ENCODE peak calls at places on chromosomes 6 and 20, in nine cellular contexts. T is GM13976, H is ovary, V is cardiac muscle cell, P is MCF 10A, C is progenitor cell of endocrine pancreas, Q is prostate gland, E is GM12865, L is ascending aorta. F is an unnamed sample.

GRCh38 chr6:1971612-1972011 is 273.8 kb downstream of the GMDS start:
- DNase-seq in Q (no peak), H (no peak), C (no peak), V (peak; percentile 14), L (no peak), T (no peak), P (no peak), E (no peak), F (no peak)

GRCh38 chr6:17577059-17577458 is 23.0 kb upstream of the FAM8A1 start:
- DNase-seq in T (no peak), P (no peak), C (no peak), L (no peak), E (no peak), H (no peak), V (no peak), Q (no peak), F (no peak)

GRCh38 chr6:286681-287499 is 5.4 kb upstream of the DUSP22 start:
- DNase-seq in V (no peak), C (no peak), T (peak; percentile 57), Q (no peak), L (no peak), P (no peak), H (no peak), E (peak; percentile 68), F (peak; percentile 54)

GRCh38 chr6:29414588-29414987 is at the start of gene OR12D1:
- DNase-seq in T (no peak), V (no peak), L (no peak), Q (no peak), E (no peak), P (peak; percentile 40), C (no peak), H (no peak), F (no peak)

GRCh38 chr20:35506872-35507638 is 22.4 kb downstream of the C20orf173 start:
- DNase-seq in H (no peak), T (no peak), P (no peak), Q (no peak), L (no peak), V (no peak), E (peak; percentile 11), C (no peak), F (no peak)

GRCh38 chr6:156183678-156184077 is 593.5 kb upstream of the ARID1B start:
- DNase-seq in Q (no peak), L (no peak), T (no peak), V (no peak), E (no peak), H (no peak), C (no peak), P (no peak), F (no peak)

GRCh38 chr20:32040142-32040953 is 11.7 kb upstream of the HCK start:
- DNase-seq in H (no peak), E (peak; percentile 55), L (no peak), V (peak; percentile 60), P (no peak), Q (peak; percentile 53), T (peak; percentile 62), C (no peak), F (peak; percentile 77)

GRCh38 chr6:112357801-112358200 is 10.7 kb downstream of the RFPL4B start:
- DNase-seq in P (peak; percentile 3), E (no peak), Q (no peak), L (no peak), V (no peak), H (no peak), T (no peak), C (no peak), F (no peak)

GRCh38 chr20:26169506-26169905 is 472.9 kb upstream of the ZNF337 start:
- DNase-seq in Q (no peak), L (no peak), V (no peak), H (no peak), P (no peak), E (no peak), T (no peak), C (no peak), F (no peak)

GRCh38 chr6:105898286-105898685 is 187.8 kb upstream of the PRDM1 start:
- DNase-seq in P (peak; percentile 22), Q (no peak), V (no peak), L (no peak), E (peak; percentile 73), H (no peak), C (no peak), T (no peak), F (no peak)

GRCh38 chr6:149452062-149452939 is 32.5 kb downstream of the ZC3H12D start:
- DNase-seq in V (no peak), E (no peak), H (no peak), L (no peak), P (no peak), C (no peak), T (no peak), Q (no peak), F (no peak)

GRCh38 chr6:155614606-155615005 is 159.0 kb upstream of the NOX3 start:
- DNase-seq in P (no peak), Q (no peak), H (no peak), E (no peak), L (no peak), T (no peak), C (no peak), V (no peak), F (no peak)

GRCh38 chr6:156916108-156916801 is 139.1 kb downstream of the ARID1B start:
- DNase-seq in Q (no peak), V (no peak), T (no peak), E (peak; percentile 64), P (no peak), L (no peak), H (no peak), C (no peak), F (no peak)

GRCh38 chr6:158803733-158804143 is 15.4 kb downstream of the EZR start:
- DNase-seq in P (no peak), V (no peak), C (no peak), L (no peak), T (peak; percentile 58), H (no peak), E (peak; percentile 83), Q (peak; percentile 63), F (no peak)

GRCh38 chr6:42368156-42368555 is 83.6 kb downstream of the TRERF1 start:
- DNase-seq in T (peak; percentile 59), P (no peak), V (no peak), L (no peak), E (peak; percentile 71), H (no peak), C (no peak), Q (no peak), F (no peak)

GRCh38 chr6:73675466-73676098 is 20.4 kb upstream of the CD109 start:
- DNase-seq in E (peak; percentile 80), P (peak; percentile 90), L (no peak), T (peak; percentile 66), V (peak; percentile 85), H (peak; percentile 36), Q (peak; percentile 80), C (peak; percentile 72), F (peak; percentile 20)

GRCh38 chr6:4647414-4648365 is 128.5 kb upstream of the CDYL start:
- DNase-seq in T (no peak), L (peak; percentile 18), V (peak; percentile 89), P (peak; percentile 79), E (peak; percentile 5), C (peak; percentile 61), Q (peak; percentile 61), H (peak; percentile 78), F (no peak)

DNA sequence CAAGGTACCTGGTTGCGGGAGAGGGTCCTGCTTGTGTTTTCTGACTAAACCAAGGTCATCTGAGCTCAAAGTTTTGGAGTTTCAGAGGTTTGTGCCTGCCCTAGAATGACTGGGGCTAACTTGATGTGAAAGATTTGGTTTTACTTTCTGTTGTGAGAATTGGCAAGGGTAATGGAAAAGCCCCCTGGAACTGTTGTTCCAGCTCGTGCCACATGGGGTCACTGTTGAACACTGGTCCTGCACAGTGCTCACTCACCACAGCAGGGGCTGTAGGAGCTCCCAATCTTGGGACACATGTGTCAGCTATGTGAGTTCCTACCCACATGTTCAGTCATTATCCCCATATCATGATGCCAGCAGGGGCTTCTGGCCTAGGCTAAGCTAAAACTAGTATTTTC is 6.5 kb downstream of the TGM6 start:
- DNase-seq in Q (no peak), C (peak; percentile 46), H (no peak), E (peak; percentile 76), P (peak; percentile 56), T (peak; percentile 72), V (peak; percentile 45), L (no peak), F (no peak)
- TF ChIP-seq CTCF in Q (no peak), C (peak; percentile 60), H (no peak), E (peak; percentile 57), P (peak; percentile 31), T (peak; percentile 49), V (peak; percentile 29), L (no peak), F (no peak)

DNA sequence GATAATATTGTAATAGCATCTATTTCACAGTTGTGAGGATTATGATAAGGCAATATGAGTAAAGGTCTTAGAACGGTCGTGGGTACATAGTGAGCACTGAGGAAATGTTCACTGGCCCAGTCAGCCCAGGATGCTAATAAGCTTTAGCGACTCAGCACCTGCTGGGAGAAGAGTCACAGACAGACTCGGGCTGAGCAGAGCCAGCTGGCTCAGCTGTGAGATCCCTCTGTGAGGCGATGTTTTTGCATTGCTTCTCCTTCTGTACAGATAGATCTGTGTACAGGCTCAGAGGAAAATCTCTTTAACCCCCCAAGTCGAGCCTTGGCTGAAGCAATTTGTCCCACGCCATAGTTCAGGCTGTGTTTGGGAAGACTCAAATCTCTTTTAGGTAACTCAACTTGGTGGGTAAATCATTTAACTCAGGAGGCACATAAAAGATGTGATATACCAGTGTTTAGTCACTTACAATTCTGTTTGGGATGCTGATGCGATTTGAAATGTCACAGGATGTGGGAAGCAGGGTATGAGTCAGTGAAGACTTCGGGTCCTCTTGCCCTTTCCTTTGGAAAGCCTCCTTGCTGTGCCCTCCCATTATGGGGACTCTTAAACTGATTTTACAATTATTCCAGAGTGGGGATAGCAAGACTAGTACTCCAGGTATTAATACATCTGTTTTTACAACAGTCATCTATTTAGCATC is 53.1 kb downstream of the PHACTR1 start:
- DNase-seq in T (no peak), Q (no peak), H (no peak), E (no peak), L (no peak), V (no peak), C (no peak), P (no peak), F (no peak)
- TF ChIP-seq CTCF in T (no peak), Q (no peak), H (no peak), E (no peak), L (no peak), V (no peak), C (no peak), P (no peak), F (no peak)

DNA sequence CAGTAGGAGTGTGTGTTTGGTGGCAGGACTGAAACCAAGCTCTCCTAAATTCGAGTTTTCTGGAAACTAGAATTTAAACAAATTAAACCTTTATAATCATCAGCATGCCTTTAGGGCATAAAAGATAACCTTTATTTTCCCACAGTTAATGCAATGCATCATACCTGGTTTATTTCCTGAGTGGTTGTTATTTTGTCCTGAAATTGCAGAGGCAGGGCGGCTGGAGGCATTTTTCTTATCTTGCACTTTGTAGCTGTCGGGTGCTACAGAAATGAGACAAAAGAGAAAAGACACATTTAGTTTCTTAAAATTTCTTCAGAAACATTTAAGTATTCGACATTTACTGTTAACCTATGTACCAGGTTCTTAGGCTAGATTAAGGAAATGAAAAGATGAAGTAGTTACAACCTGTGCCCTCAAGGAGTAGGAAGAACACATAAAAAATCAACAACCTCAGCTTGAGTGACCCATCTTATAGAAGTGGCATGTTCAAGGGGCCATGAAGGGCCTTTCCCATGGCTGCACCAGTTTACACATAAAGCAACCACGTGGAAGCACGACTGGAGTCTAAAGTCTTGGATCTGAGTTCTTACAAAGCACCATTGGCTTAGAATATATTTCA is 128.6 kb downstream of the MAP7 start:
- DNase-seq in E (no peak), Q (no peak), L (no peak), V (peak; percentile 16), H (no peak), C (no peak), T (no peak), P (no peak), F (no peak)
- TF ChIP-seq CTCF in E (no peak), Q (no peak), L (no peak), V (no peak), H (no peak), C (no peak), T (no peak), P (no peak), F (no peak)

GRCh38 chr20:19903168-19903676 is 113.9 kb upstream of the NAA20 start:
- DNase-seq in P (peak; percentile 30), E (peak; percentile 77), V (no peak), L (no peak), T (peak; percentile 77), C (no peak), H (no peak), Q (peak; percentile 46), F (no peak)
- TF ChIP-seq CTCF in P (no peak), E (peak; percentile 32), V (peak; percentile 31), L (no peak), T (peak; percentile 56), C (no peak), H (peak; percentile 16), Q (peak; percentile 29), F (no peak)

F was measured in activated B cell treated with CpG ODN at 0.5 μM for 24 hours.